ENCODE peak calls at places on chromosomes 11 and 22, in seven cellular contexts. One of them, this sample, is unnamed.

GRCh38 chr11:134261626-134262488 is 8.5 kb downstream of the ACAD8 start:
- DNase-seq in tibial artery: no peak
- DNase-seq in cardiac muscle cell: peak
- DNase-seq in right lobe of liver: no peak
- DNase-seq in mammary epithelial cell: no peak
- DNase-seq in body of pancreas: peak
- DNase-seq in prostate gland: no peak
- DNase-seq in this sample: peak

GRCh38 chr11:91700854-91701253 is 523.8 kb upstream of the FAT3 start:
- DNase-seq in tibial artery: no peak
- DNase-seq in cardiac muscle cell: no peak
- DNase-seq in right lobe of liver: no peak
- DNase-seq in mammary epithelial cell: no peak
- DNase-seq in body of pancreas: no peak
- DNase-seq in prostate gland: no peak
- DNase-seq in this sample: no peak

GRCh38 chr11:102850973-102851745 is 7.8 kb upstream of the MMP3 start:
- DNase-seq in tibial artery: no peak
- DNase-seq in cardiac muscle cell: peak
- DNase-seq in right lobe of liver: no peak
- DNase-seq in mammary epithelial cell: peak
- DNase-seq in body of pancreas: no peak
- DNase-seq in prostate gland: no peak
- DNase-seq in this sample: no peak

GRCh38 chr11:8566613-8567210 is 27.3 kb downstream of the STK33 start:
- DNase-seq in tibial artery: no peak
- DNase-seq in cardiac muscle cell: peak
- DNase-seq in right lobe of liver: no peak
- DNase-seq in mammary epithelial cell: peak
- DNase-seq in body of pancreas: no peak
- DNase-seq in prostate gland: no peak
- DNase-seq in this sample: peak

GRCh38 chr11:64372802-64373597 is 14.0 kb downstream of the RPS6KA4 start:
- DNase-seq in tibial artery: peak
- DNase-seq in cardiac muscle cell: no peak
- DNase-seq in right lobe of liver: no peak
- DNase-seq in mammary epithelial cell: no peak
- DNase-seq in body of pancreas: no peak
- DNase-seq in prostate gland: no peak
- DNase-seq in this sample: no peak

GRCh38 chr11:85096939-85097338 is 530.2 kb downstream of the DLG2 start:
- DNase-seq in tibial artery: no peak
- DNase-seq in cardiac muscle cell: no peak
- DNase-seq in right lobe of liver: no peak
- DNase-seq in mammary epithelial cell: no peak
- DNase-seq in body of pancreas: no peak
- DNase-seq in prostate gland: no peak
- DNase-seq in this sample: no peak

GRCh38 chr22:50306753-50307749 is at the start of gene PLXNB2:
- DNase-seq in tibial artery: peak
- DNase-seq in cardiac muscle cell: peak
- DNase-seq in right lobe of liver: peak
- DNase-seq in mammary epithelial cell: peak
- DNase-seq in body of pancreas: peak
- DNase-seq in prostate gland: peak
- DNase-seq in this sample: peak

GRCh38 chr11:4641501-4641900 is 2.3 kb upstream of the OR51E1 start:
- DNase-seq in tibial artery: no peak
- DNase-seq in cardiac muscle cell: no peak
- DNase-seq in right lobe of liver: no peak
- DNase-seq in mammary epithelial cell: no peak
- DNase-seq in body of pancreas: no peak
- DNase-seq in prostate gland: no peak
- DNase-seq in this sample: no peak

GRCh38 chr11:693887-694562 is 997 bp downstream of the DEAF1 start:
- DNase-seq in tibial artery: no peak
- DNase-seq in cardiac muscle cell: no peak
- DNase-seq in right lobe of liver: no peak
- DNase-seq in mammary epithelial cell: no peak
- DNase-seq in body of pancreas: peak
- DNase-seq in prostate gland: no peak
- DNase-seq in this sample: no peak

GRCh38 chr11:64007629-64008282 is 21.5 kb downstream of the OTUB1 start:
- DNase-seq in tibial artery: peak
- DNase-seq in cardiac muscle cell: peak
- DNase-seq in right lobe of liver: peak
- DNase-seq in mammary epithelial cell: no peak
- DNase-seq in body of pancreas: peak
- DNase-seq in prostate gland: no peak
- DNase-seq in this sample: no peak

DNA sequence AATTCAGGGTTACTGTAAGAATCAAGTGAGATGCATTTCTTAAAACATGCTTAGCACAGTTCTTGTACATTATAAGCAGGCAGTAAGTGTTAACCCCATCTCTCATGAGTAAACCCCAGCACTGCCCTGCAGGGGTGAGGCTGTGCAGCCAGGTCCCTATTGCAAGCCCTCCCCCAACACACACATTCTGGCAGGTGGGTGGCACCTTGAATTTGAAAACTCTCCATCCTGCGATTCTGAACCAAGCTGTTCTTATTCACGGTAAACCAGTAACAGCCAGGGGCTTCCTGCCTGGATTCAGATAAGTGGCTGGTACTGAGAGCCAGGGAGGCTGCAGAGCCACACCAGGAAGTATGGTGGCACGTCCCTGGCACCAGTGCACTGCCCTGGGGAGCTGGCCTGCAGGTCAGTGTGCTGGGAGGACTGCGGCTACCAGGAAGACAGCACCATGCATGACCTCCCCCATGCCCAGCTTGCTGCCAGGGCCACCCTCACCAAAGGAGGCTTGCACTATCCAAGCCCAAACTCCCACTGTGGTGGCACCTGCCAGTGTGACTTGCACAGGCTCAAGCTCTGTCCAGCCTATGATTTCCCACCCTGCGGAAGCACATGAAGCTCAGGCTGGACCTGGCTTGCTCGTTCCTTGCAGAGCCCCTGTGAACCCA is 88.0 kb downstream of the MICAL2 start:
- DNase-seq in tibial artery: peak
- DNase-seq in cardiac muscle cell: no peak
- DNase-seq in right lobe of liver: no peak
- DNase-seq in mammary epithelial cell: no peak
- DNase-seq in body of pancreas: peak
- DNase-seq in prostate gland: no peak
- DNase-seq in this sample: no peak
- H3K27ac ChIP-seq in tibial artery: peak
- H3K27ac ChIP-seq in cardiac muscle cell: peak
- H3K27ac ChIP-seq in right lobe of liver: no peak
- H3K27ac ChIP-seq in mammary epithelial cell: no peak
- H3K27ac ChIP-seq in body of pancreas: peak
- H3K27ac ChIP-seq in prostate gland: no peak
- H3K27ac ChIP-seq in this sample: no peak

GRCh38 chr22:35312198-35313059 is 12.7 kb downstream of the TOM1 start:
- DNase-seq in tibial artery: peak
- DNase-seq in cardiac muscle cell: no peak
- DNase-seq in right lobe of liver: peak
- DNase-seq in mammary epithelial cell: peak
- DNase-seq in body of pancreas: peak
- DNase-seq in prostate gland: no peak
- DNase-seq in this sample: no peak
- H3K27ac ChIP-seq in tibial artery: peak
- H3K27ac ChIP-seq in cardiac muscle cell: peak
- H3K27ac ChIP-seq in right lobe of liver: peak
- H3K27ac ChIP-seq in mammary epithelial cell: peak
- H3K27ac ChIP-seq in body of pancreas: peak
- H3K27ac ChIP-seq in prostate gland: no peak
- H3K27ac ChIP-seq in this sample: no peak

GRCh38 chr22:23837496-23837859 is 1.3 kb downstream of the DERL3 start:
- DNase-seq in tibial artery: no peak
- DNase-seq in cardiac muscle cell: no peak
- DNase-seq in right lobe of liver: peak
- DNase-seq in mammary epithelial cell: no peak
- DNase-seq in body of pancreas: no peak
- DNase-seq in prostate gland: no peak
- DNase-seq in this sample: no peak

GRCh38 chr22:23834830-23835772 is 3.7 kb downstream of the DERL3 start:
- DNase-seq in tibial artery: peak
- DNase-seq in cardiac muscle cell: no peak
- DNase-seq in right lobe of liver: peak
- DNase-seq in mammary epithelial cell: no peak
- DNase-seq in body of pancreas: peak
- DNase-seq in prostate gland: no peak
- DNase-seq in this sample: no peak

GRCh38 chr22:23836692-23837495 is 1.9 kb downstream of the DERL3 start:
- DNase-seq in tibial artery: no peak
- DNase-seq in cardiac muscle cell: no peak
- DNase-seq in right lobe of liver: peak
- DNase-seq in mammary epithelial cell: no peak
- DNase-seq in body of pancreas: no peak
- DNase-seq in prostate gland: no peak
- DNase-seq in this sample: no peak

GRCh38 chr22:23835773-23836144 is 3.0 kb downstream of the DERL3 start:
- DNase-seq in tibial artery: peak
- DNase-seq in cardiac muscle cell: no peak
- DNase-seq in right lobe of liver: peak
- DNase-seq in mammary epithelial cell: no peak
- DNase-seq in body of pancreas: no peak
- DNase-seq in prostate gland: no peak
- DNase-seq in this sample: no peak

GRCh38 chr22:23836281-23836680 is 2.5 kb downstream of the DERL3 start:
- DNase-seq in tibial artery: peak
- DNase-seq in cardiac muscle cell: no peak
- DNase-seq in right lobe of liver: peak
- DNase-seq in mammary epithelial cell: no peak
- DNase-seq in body of pancreas: no peak
- DNase-seq in prostate gland: no peak
- DNase-seq in this sample: no peak
- H3K27ac ChIP-seq in tibial artery: peak
- H3K27ac ChIP-seq in cardiac muscle cell: peak
- H3K27ac ChIP-seq in right lobe of liver: no peak
- H3K27ac ChIP-seq in mammary epithelial cell: no peak
- H3K27ac ChIP-seq in body of pancreas: peak
- H3K27ac ChIP-seq in prostate gland: no peak
- H3K27ac ChIP-seq in this sample: no peak

DNA sequence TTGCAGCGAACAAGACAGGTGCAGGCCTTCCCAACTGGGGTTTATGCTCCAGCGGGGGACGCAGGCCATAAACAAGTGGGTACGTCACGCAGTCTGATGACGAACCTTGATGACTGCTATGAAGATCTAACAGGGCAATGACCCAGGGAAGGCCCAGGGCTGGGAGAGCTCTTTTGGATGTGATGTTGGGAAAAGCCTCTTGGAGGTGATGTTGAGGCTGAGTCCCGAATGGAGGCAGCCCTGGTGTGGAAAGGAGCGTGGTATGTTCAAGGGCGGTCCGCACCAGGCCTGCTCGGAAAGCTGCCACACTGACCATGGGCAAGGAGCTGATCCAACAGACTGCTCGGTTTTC is 5.8 kb downstream of the FADS2 start:
- DNase-seq in tibial artery: no peak
- DNase-seq in cardiac muscle cell: no peak
- DNase-seq in right lobe of liver: no peak
- DNase-seq in mammary epithelial cell: no peak
- DNase-seq in body of pancreas: no peak
- DNase-seq in prostate gland: no peak
- DNase-seq in this sample: no peak
- H3K27ac ChIP-seq in tibial artery: peak
- H3K27ac ChIP-seq in cardiac muscle cell: peak
- H3K27ac ChIP-seq in right lobe of liver: no peak
- H3K27ac ChIP-seq in mammary epithelial cell: no peak
- H3K27ac ChIP-seq in body of pancreas: no peak
- H3K27ac ChIP-seq in prostate gland: peak
- H3K27ac ChIP-seq in this sample: peak